ENCODE peak calls at places on chromosome 4, in nine cellular contexts. One of them, this sample, is unnamed.

GRCh38 chr4:97404876-97405523 is 738.3 kb downstream of the STPG2 start:
- DNase-seq in activated T-cell treated with anti-CD3 and anti-CD28 coated beads for 1 hour: no peak
- DNase-seq in esophagus squamous epithelium: no peak
- DNase-seq in activated T-helper 9 cell treated with anti-CD3 and anti-CD28 coated beads, Interleukin-2, amount 50 U/mL, for 16 hours: no peak
- DNase-seq in uterus: no peak
- DNase-seq in BE2C: no peak
- DNase-seq in activated CD4-positive, alpha-beta T cell treated with anti-CD3 and anti-CD28 coated beads, Interleukin-2, amount 50 U/mL, for 24 hours: no peak
- DNase-seq in EL: no peak
- DNase-seq in GM13976: no peak
- DNase-seq in this sample: no peak

GRCh38 chr4:66694716-66695115 is 850.6 kb downstream of the CENPC start:
- DNase-seq in activated T-cell treated with anti-CD3 and anti-CD28 coated beads for 1 hour: no peak
- DNase-seq in esophagus squamous epithelium: no peak
- DNase-seq in activated T-helper 9 cell treated with anti-CD3 and anti-CD28 coated beads, Interleukin-2, amount 50 U/mL, for 16 hours: no peak
- DNase-seq in uterus: no peak
- DNase-seq in BE2C: no peak
- DNase-seq in activated CD4-positive, alpha-beta T cell treated with anti-CD3 and anti-CD28 coated beads, Interleukin-2, amount 50 U/mL, for 24 hours: no peak
- DNase-seq in EL: no peak
- DNase-seq in GM13976: no peak
- DNase-seq in this sample: no peak

GRCh38 chr4:55884093-55884850 is 30.8 kb downstream of the EXOC1 start:
- DNase-seq in activated T-cell treated with anti-CD3 and anti-CD28 coated beads for 1 hour: no peak
- DNase-seq in esophagus squamous epithelium: no peak
- DNase-seq in activated T-helper 9 cell treated with anti-CD3 and anti-CD28 coated beads, Interleukin-2, amount 50 U/mL, for 16 hours: no peak
- DNase-seq in uterus: no peak
- DNase-seq in BE2C: no peak
- DNase-seq in activated CD4-positive, alpha-beta T cell treated with anti-CD3 and anti-CD28 coated beads, Interleukin-2, amount 50 U/mL, for 24 hours: no peak
- DNase-seq in EL: no peak
- DNase-seq in GM13976: no peak
- DNase-seq in this sample: no peak

GRCh38 chr4:52939739-52940138 is 77.6 kb downstream of the RASL11B start:
- DNase-seq in activated T-cell treated with anti-CD3 and anti-CD28 coated beads for 1 hour: no peak
- DNase-seq in esophagus squamous epithelium: no peak
- DNase-seq in activated T-helper 9 cell treated with anti-CD3 and anti-CD28 coated beads, Interleukin-2, amount 50 U/mL, for 16 hours: no peak
- DNase-seq in uterus: no peak
- DNase-seq in BE2C: no peak
- DNase-seq in activated CD4-positive, alpha-beta T cell treated with anti-CD3 and anti-CD28 coated beads, Interleukin-2, amount 50 U/mL, for 24 hours: no peak
- DNase-seq in EL: no peak
- DNase-seq in GM13976: no peak
- DNase-seq in this sample: no peak

GRCh38 chr4:111986125-111986524 is 159.1 kb upstream of the FAM241A start:
- DNase-seq in activated T-cell treated with anti-CD3 and anti-CD28 coated beads for 1 hour: no peak
- DNase-seq in esophagus squamous epithelium: no peak
- DNase-seq in activated T-helper 9 cell treated with anti-CD3 and anti-CD28 coated beads, Interleukin-2, amount 50 U/mL, for 16 hours: no peak
- DNase-seq in uterus: no peak
- DNase-seq in BE2C: no peak
- DNase-seq in activated CD4-positive, alpha-beta T cell treated with anti-CD3 and anti-CD28 coated beads, Interleukin-2, amount 50 U/mL, for 24 hours: no peak
- DNase-seq in EL: no peak
- DNase-seq in GM13976: no peak
- DNase-seq in this sample: no peak

GRCh38 chr4:86496094-86497060 is 97.7 kb upstream of the PTPN13 start:
- DNase-seq in activated T-cell treated with anti-CD3 and anti-CD28 coated beads for 1 hour: peak
- DNase-seq in esophagus squamous epithelium: no peak
- DNase-seq in activated T-helper 9 cell treated with anti-CD3 and anti-CD28 coated beads, Interleukin-2, amount 50 U/mL, for 16 hours: no peak
- DNase-seq in uterus: peak
- DNase-seq in BE2C: peak
- DNase-seq in activated CD4-positive, alpha-beta T cell treated with anti-CD3 and anti-CD28 coated beads, Interleukin-2, amount 50 U/mL, for 24 hours: no peak
- DNase-seq in EL: peak
- DNase-seq in GM13976: peak
- DNase-seq in this sample: peak

GRCh38 chr4:141402696-141403095 is 182.0 kb downstream of the ZNF330 start:
- DNase-seq in activated T-cell treated with anti-CD3 and anti-CD28 coated beads for 1 hour: no peak
- DNase-seq in esophagus squamous epithelium: no peak
- DNase-seq in activated T-helper 9 cell treated with anti-CD3 and anti-CD28 coated beads, Interleukin-2, amount 50 U/mL, for 16 hours: no peak
- DNase-seq in uterus: no peak
- DNase-seq in BE2C: no peak
- DNase-seq in activated CD4-positive, alpha-beta T cell treated with anti-CD3 and anti-CD28 coated beads, Interleukin-2, amount 50 U/mL, for 24 hours: no peak
- DNase-seq in EL: no peak
- DNase-seq in GM13976: no peak
- DNase-seq in this sample: no peak

GRCh38 chr4:68375667-68376559 is 26.0 kb upstream of the YTHDC1 start:
- DNase-seq in activated T-cell treated with anti-CD3 and anti-CD28 coated beads for 1 hour: peak
- DNase-seq in esophagus squamous epithelium: no peak
- DNase-seq in activated T-helper 9 cell treated with anti-CD3 and anti-CD28 coated beads, Interleukin-2, amount 50 U/mL, for 16 hours: no peak
- DNase-seq in uterus: no peak
- DNase-seq in BE2C: peak
- DNase-seq in activated CD4-positive, alpha-beta T cell treated with anti-CD3 and anti-CD28 coated beads, Interleukin-2, amount 50 U/mL, for 24 hours: peak
- DNase-seq in EL: peak
- DNase-seq in GM13976: peak
- DNase-seq in this sample: peak

This sample was measured in GM12865.